ENCODE peak calls at places on chromosomes 2 and 18, in five cellular contexts. C, I, D, R and V are unnamed samples.

GRCh38 chr2:191580581-191580980 is 97.4 kb upstream of the NABP1 start:
- DNase-seq in I (no peak), C (no peak), D (no peak), R (no peak), V (no peak)

GRCh38 chr18:64659186-64659585 is 510.3 kb upstream of the LINC00305 start:
- DNase-seq in D (no peak), I (no peak), R (no peak), C (no peak), V (no peak)

GRCh38 chr2:117794668-117795067 is 19.8 kb upstream of the DDX18 start:
- DNase-seq in R (no peak), C (no peak), I (no peak), D (no peak), V (no peak)

GRCh38 chr2:169767243-169767888 is 31.3 kb upstream of the SSB start:
- DNase-seq in C (peak; percentile 64), R (peak; percentile 45), I (no peak), D (peak; percentile 61), V (peak; percentile 52)

GRCh38 chr2:31383471-31384153 is 30.9 kb downstream of the XDH start:
- DNase-seq in R (peak; percentile 66), C (no peak), I (no peak), D (peak; percentile 21), V (no peak)

GRCh38 chr2:168955321-168955720 is 54.2 kb downstream of the G6PC2 start:
- DNase-seq in I (no peak), C (no peak), R (no peak), D (no peak), V (no peak)

GRCh38 chr2:7014201-7014640 is 97.0 kb downstream of the RNF144A start:
- DNase-seq in D (peak; percentile 40), R (no peak), C (no peak), I (peak; percentile 67), V (no peak)

GRCh38 chr2:177611310-177611886 is 218.8 kb downstream of the AGPS start:
- DNase-seq in R (no peak), I (no peak), D (no peak), C (no peak), V (no peak)

GRCh38 chr2:211900518-211900917 is 638.1 kb downstream of the ERBB4 start:
- DNase-seq in I (no peak), D (no peak), C (no peak), R (no peak), V (no peak)

GRCh38 chr18:51890762-51891161 is 449.2 kb upstream of the DCC start:
- DNase-seq in R (peak; percentile 79), I (no peak), C (no peak), D (peak; percentile 23), V (no peak)

DNA sequence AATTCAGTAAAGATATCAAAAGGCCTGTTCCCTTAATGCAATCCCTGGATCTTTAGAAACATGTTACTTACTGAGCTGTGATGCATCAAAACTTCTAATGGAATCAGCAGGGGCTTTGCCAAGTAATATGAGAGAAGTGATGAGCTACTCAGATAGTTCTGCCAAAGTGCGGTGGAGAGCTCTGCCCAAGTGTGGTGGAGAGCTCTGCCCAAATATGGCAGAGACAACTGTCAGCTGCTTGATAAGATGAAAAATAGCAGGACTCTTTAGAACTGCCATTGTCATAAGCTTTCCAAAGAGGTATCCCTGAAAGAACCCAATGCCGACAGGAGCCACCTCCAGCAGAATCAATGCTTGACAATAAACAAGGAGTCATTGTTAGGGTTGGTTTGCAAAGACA is 167.9 kb upstream of the SLC39A10 start:
- DNase-seq in C (no peak), R (no peak), D (no peak), I (no peak), V (no peak)
- H3K4me1 ChIP-seq in C (no peaks in the 10 kb centered on the region), R (peaks cover 14% of the 10 kb centered on the region), D (peaks cover 21% of the 10 kb centered on the region), I (peaks cover 10% of the 10 kb centered on the region), V (no peaks in the 10 kb centered on the region)

DNA sequence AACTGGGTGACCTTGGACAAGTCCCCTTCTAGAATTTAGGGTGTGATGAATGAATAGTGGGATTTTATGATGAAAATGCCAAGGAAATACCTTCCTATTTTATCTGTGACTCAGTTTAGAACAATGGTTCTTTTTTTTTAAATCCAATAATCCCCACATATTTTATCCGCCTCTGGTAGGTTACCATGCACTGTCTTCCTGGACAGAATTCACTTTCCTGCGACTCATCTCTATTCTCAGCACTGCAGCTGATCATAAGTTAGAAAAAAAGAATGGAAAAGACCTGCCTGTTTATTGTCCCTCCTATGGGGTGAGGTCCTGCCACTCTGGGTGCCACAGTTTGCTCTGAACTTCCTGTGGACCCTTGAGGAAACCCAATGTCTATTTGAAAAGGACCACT is 73.1 kb downstream of the IRS1 start:
- DNase-seq in I (no peak), C (no peak), R (peak; percentile 8), D (no peak), V (no peak)
- H3K4me3 ChIP-seq in I (no peak overlapping the region), C (no peak overlapping the region), R (no peak overlapping the region), D (no peak overlapping the region), V (no peak overlapping the region)

GRCh38 chr2:28348149-28348567 is 44.5 kb upstream of the FOSL2 start:
- DNase-seq in C (no peak), R (no peak), D (no peak), I (peak; percentile 84), V (peak; percentile 74)
- H3K27ac ChIP-seq in C (no peak overlapping the region), R (no peak overlapping the region), D (peak overlapping the region; percentile 67), I (peak overlapping the region; percentile 61), V (no peak overlapping the region)

DNA sequence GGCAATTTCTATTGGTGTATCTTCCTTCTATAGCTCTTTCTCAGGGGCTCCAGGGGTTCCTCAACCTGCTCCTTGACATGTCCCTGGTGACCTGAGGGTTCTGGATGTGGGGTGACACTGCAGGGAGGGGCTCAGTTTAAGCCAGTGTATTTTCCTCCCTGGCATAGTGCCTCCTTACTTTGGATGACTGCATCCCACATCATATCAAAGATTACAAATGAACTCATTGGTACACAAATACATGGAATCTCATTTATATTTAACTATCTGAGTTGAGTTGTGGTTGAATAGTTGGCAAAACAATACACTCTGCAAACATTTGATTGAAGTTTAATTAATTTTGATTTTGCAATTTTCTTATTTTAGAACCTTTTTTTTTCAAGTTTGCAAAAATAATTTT is 268.2 kb upstream of the SKOR2 start:
- DNase-seq in D (no peak), C (no peak), I (no peak), R (no peak), V (no peak)
- H3K4me1 ChIP-seq in D (no peaks in the 10 kb centered on the region), C (no peaks in the 10 kb centered on the region), I (no peaks in the 10 kb centered on the region), R (no peaks in the 10 kb centered on the region), V (no peaks in the 10 kb centered on the region)

GRCh38 chr2:65056990-65057375 is 767 bp downstream of the CEP68 start:
- DNase-seq in D (no peak), C (no peak), I (no peak), R (no peak), V (no peak)

GRCh38 chr2:65057391-65058052 is 1.3 kb downstream of the CEP68 start:
- DNase-seq in I (no peak), R (peak; percentile 55), C (no peak), D (no peak), V (no peak)

GRCh38 chr2:65056215-65056989 is at the start of gene CEP68:
- DNase-seq in R (peak; percentile 96), D (peak; percentile 98), C (peak; percentile 98), I (peak; percentile 98), V (peak; percentile 98)

GRCh38 chr2:65061146-65061909 is 5.1 kb downstream of the CEP68 start:
- DNase-seq in D (no peak), R (no peak), I (no peak), C (peak; percentile 23), V (no peak)

GRCh38 chr2:65059071-65059470 is 2.9 kb downstream of the CEP68 start:
- DNase-seq in D (no peak), I (no peak), C (no peak), R (no peak), V (no peak)
- H3K4me3 ChIP-seq in D (no peak overlapping the region), I (no peak overlapping the region), C (no peak overlapping the region), R (no peak overlapping the region), V (no peak overlapping the region)